ENCODE peak calls at places on chromosomes 12 and 14, in five cellular contexts. N, K, X, V and J are unnamed samples.

GRCh38 chr12:115916910-115917668 is 360.4 kb downstream of the MED13L start:
- DNase-seq in N (peak; percentile 9), K (no peak), X (peak; percentile 76), V (peak; percentile 31), J (peak; percentile 81)

GRCh38 chr12:52213541-52214420 is 19.3 kb upstream of the KRT7 start:
- DNase-seq in N (peak; percentile 58), K (peak; percentile 66), X (peak; percentile 86), V (peak; percentile 82), J (peak; percentile 76)

GRCh38 chr12:25670076-25671055 is 117.3 kb upstream of the LMNTD1 start:
- DNase-seq in N (no peak), K (peak; percentile 56), X (no peak), V (no peak), J (no peak)

GRCh38 chr12:27999970-28000369 is 27.4 kb upstream of the PTHLH start:
- DNase-seq in N (no peak), K (peak; percentile 81), X (no peak), V (no peak), J (no peak)

GRCh38 chr12:108099778-108100177 is 29.3 kb upstream of the WSCD2 start:
- DNase-seq in N (no peak), K (no peak), X (no peak), V (no peak), J (no peak)

GRCh38 chr12:123597100-123597499 is 4.8 kb upstream of the DDX55 start:
- DNase-seq in N (no peak), K (no peak), X (no peak), V (no peak), J (no peak)

GRCh38 chr12:119696943-119697342 is 29.0 kb downstream of the PRKAB1 start:
- DNase-seq in N (no peak), K (no peak), X (no peak), V (no peak), J (no peak)

GRCh38 chr12:115670869-115671268 is 606.6 kb downstream of the MED13L start:
- DNase-seq in N (no peak), K (no peak), X (no peak), V (no peak), J (no peak)

GRCh38 chr14:23396126-23396525 is 11.9 kb downstream of the MYH6 start:
- DNase-seq in N (no peak), K (no peak), X (no peak), V (no peak), J (no peak)

GRCh38 chr12:27176765-27177164 is 67.3 kb upstream of the STK38L start:
- DNase-seq in N (no peak), K (peak; percentile 79), X (no peak), V (no peak), J (no peak)

DNA sequence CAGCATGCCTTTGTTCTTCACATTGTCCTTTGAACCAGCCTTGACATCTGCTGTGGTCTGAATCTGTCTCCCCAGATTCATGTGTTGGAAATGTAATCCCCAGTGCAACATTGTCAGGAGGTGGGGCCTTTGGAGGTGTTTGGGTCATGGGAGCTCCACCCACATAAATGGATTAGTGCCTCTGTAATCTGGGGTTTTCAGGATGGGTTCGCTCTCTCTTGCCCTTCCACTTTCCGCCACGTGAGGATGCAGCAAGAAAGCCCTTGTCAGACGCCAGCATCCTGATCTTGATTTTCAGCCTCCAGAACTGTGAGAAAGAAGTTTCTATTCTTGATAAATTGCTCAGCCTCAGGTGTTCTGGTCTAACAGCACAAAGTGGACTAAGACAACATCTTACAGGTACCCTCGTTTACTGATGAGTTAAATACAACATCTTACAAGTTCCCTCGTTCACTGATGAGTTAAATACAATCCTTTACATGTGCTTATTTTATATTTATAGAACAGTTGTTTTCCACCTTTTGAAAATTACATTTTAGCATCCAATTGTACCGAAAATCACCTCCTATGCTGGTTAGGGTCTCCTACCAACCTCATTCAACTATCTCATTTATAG is 54.4 kb upstream of the RIMBP2 start:
- DNase-seq in N (no peak), K (no peak), X (no peak), V (no peak), J (no peak)
- TF ChIP-seq CTCF in N (no peak), K (no peak), X (no peak), V (no peak), J (no peak)

DNA sequence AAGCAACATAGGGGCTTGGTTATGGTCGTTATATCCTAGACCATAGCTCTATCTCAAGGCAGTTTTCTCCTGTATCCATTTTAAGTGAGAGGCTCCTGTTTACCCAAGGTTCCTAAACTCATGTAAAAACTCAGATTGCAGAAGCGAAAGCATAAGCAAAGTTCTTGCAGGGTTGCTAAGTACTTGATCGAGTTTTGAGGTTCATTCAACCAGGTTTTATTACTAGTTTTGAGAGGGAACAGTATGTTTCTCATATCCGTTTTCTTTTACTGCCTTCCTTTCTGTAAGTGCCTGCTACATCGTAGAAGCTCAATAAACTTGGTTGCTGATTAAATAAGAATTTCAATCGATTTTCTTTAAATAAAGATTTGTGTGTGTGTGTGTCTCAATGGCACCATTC is 5.1 kb downstream of the AKAP3 start:
- DNase-seq in N (no peak), K (no peak), X (no peak), V (no peak), J (peak; percentile 35)
- TF ChIP-seq CTCF in N (no peak), K (no peak), X (no peak), V (no peak), J (no peak)

GRCh38 chr12:132558861-132559623 is 51.3 kb downstream of the LRCOL1 start:
- DNase-seq in N (no peak), K (no peak), X (no peak), V (no peak), J (no peak)

GRCh38 chr12:132560831-132561783 is 49.3 kb downstream of the LRCOL1 start:
- DNase-seq in N (no peak), K (peak; percentile 36), X (peak; percentile 68), V (peak; percentile 75), J (peak; percentile 87)

GRCh38 chr12:132557969-132558856 is 52.2 kb downstream of the LRCOL1 start:
- DNase-seq in N (no peak), K (no peak), X (no peak), V (no peak), J (no peak)

GRCh38 chr12:132560421-132560830 is 50.0 kb downstream of the LRCOL1 start:
- DNase-seq in N (no peak), K (no peak), X (no peak), V (no peak), J (peak; percentile 49)

GRCh38 chr12:132559652-132560420 is 50.5 kb downstream of the LRCOL1 start:
- DNase-seq in N (no peak), K (peak; percentile 37), X (no peak), V (peak; percentile 18), J (peak; percentile 81)
- TF ChIP-seq CTCF in N (no peak), K (no peak), X (no peak), V (no peak), J (no peak)

GRCh38 chr12:57027805-57028153 is 11.4 kb upstream of the TAC3 start:
- DNase-seq in N (no peak), K (no peak), X (no peak), V (no peak), J (no peak)

GRCh38 chr12:57027011-57027804 is 10.9 kb upstream of the TAC3 start:
- DNase-seq in N (no peak), K (no peak), X (no peak), V (no peak), J (no peak)

GRCh38 chr12:57033428-57033827 is 16.5 kb downstream of the MYO1A start:
- DNase-seq in N (no peak), K (no peak), X (no peak), V (no peak), J (no peak)

GRCh38 chr12:57031789-57032188 is 15.5 kb upstream of the TAC3 start:
- DNase-seq in N (no peak), K (no peak), X (no peak), V (no peak), J (no peak)

GRCh38 chr12:57031228-57031670 is 14.9 kb upstream of the TAC3 start:
- DNase-seq in N (no peak), K (no peak), X (no peak), V (peak; percentile 18), J (peak; percentile 61)
- TF ChIP-seq CTCF in N (no peak), K (no peak), X (no peak), V (no peak), J (no peak)

GRCh38 chr12:57548488-57548887 is 1.4 kb upstream of the KIF5A start:
- DNase-seq in N (no peak), K (no peak), X (no peak), V (no peak), J (no peak)

GRCh38 chr12:57549203-57549908 is 488 bp upstream of the KIF5A start:
- DNase-seq in N (no peak), K (no peak), X (no peak), V (no peak), J (no peak)

GRCh38 chr12:57550628-57551549 is 1.0 kb downstream of the KIF5A start:
- DNase-seq in N (no peak), K (no peak), X (no peak), V (no peak), J (no peak)

GRCh38 chr12:57551637-57552305 is 1.9 kb downstream of the KIF5A start:
- DNase-seq in N (no peak), K (no peak), X (no peak), V (no peak), J (no peak)

DNA sequence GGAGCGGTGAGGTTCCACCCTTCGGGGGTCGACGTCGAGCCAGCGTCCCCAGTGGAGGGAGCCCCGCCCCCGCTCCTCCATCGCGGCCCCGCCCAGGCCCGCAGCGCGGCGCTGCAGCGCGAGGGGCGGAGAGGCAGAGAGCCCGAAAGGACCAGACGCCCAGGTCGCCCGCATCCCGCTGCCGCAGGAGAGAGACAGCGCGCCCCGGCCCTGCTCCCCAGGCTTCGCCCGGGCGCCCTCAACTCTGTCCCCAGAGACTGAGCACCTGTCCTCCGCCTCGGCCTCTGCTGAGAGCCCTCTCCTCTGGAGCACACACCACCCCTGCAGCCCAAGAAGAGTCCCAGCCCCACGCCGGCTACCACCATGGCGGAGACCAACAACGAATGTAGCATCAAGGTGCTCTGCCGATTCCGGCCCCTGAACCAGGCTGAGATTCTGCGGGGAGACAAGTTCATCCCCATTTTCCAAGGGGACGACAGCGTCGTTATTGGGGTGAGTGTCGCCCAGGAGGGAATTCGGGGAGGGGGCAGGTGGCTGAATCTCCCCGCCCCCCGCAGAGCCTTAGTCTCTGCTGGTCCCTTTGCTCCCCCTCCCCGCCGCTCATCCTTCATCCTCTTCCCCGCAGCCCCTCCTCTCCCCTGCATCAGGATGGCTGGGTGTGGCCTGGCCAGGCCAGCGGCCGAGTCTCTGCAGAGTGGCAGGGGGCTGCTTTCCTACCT is at the start of gene KIF5A:
- DNase-seq in N (no peak), K (peak; percentile 24), X (peak; percentile 56), V (no peak), J (peak; percentile 77)
- TF ChIP-seq CTCF in N (no peak), K (no peak), X (no peak), V (no peak), J (no peak)

GRCh38 chr12:7144414-7145120 is 14.4 kb downstream of the CLSTN3 start:
- DNase-seq in N (no peak), K (peak; percentile 23), X (no peak), V (peak; percentile 18), J (peak; percentile 51)

GRCh38 chr12:7143564-7143963 is 13.4 kb downstream of the CLSTN3 start:
- DNase-seq in N (no peak), K (no peak), X (no peak), V (no peak), J (no peak)

GRCh38 chr12:7142809-7143465 is 12.8 kb downstream of the CLSTN3 start:
- DNase-seq in N (no peak), K (no peak), X (no peak), V (no peak), J (no peak)

GRCh38 chr12:7141351-7142005 is 11.3 kb downstream of the CLSTN3 start:
- DNase-seq in N (no peak), K (no peak), X (no peak), V (no peak), J (no peak)

GRCh38 chr12:7142057-7142644 is 12.0 kb downstream of the CLSTN3 start:
- DNase-seq in N (no peak), K (peak; percentile 11), X (peak; percentile 66), V (no peak), J (peak; percentile 50)
- TF ChIP-seq CTCF in N (peak; percentile 61), K (peak; percentile 54), X (peak; percentile 71), V (peak; percentile 91), J (peak; percentile 44)